ENCODE peak calls at places on chromosomes 16 and 17, in seven cellular contexts. B is stimulated activated CD8-positive, alpha-beta memory T cell treated with anti-CD3 and anti-CD28 coated beads, Interleukin-7, amount 100 ng/mL, for 24 hours; J is left cardiac atrium; N is GM20000; Q is lower lobe of right lung; V is GDM1; P is fibroblast of gingiva. T is an unnamed sample.

GRCh38 chr16:17939052-17939673 is 397.4 kb downstream of the NPIPA8 start:
- DNase-seq in V (no peak), P (no peak), N (peak; percentile 36), B (no peak), J (no peak), Q (no peak), T (no peak)

GRCh38 chr17:4241535-4241934 is 22.2 kb downstream of the ANKFY1 start:
- DNase-seq in V (no peak), B (no peak), Q (no peak), P (no peak), J (no peak), N (no peak), T (no peak)

GRCh38 chr16:67775273-67775672 is 31.1 kb downstream of the RANBP10 start:
- DNase-seq in P (no peak), N (no peak), V (no peak), Q (no peak), B (no peak), J (no peak), T (no peak)

GRCh38 chr16:30895592-30896202 is 717 bp upstream of the CTF1 start:
- DNase-seq in N (no peak), V (no peak), P (no peak), J (no peak), Q (no peak), B (no peak), T (no peak)

GRCh38 chr17:5237541-5238016 is 2.9 kb upstream of the SCIMP start:
- DNase-seq in J (peak; percentile 48), N (peak; percentile 57), Q (peak; percentile 72), V (peak; percentile 42), P (peak; percentile 39), B (peak; percentile 17), T (peak; percentile 41)

GRCh38 chr17:73481672-73482071 is 162.6 kb downstream of the SDK2 start:
- DNase-seq in P (no peak), Q (no peak), V (no peak), J (no peak), B (no peak), N (no peak), T (no peak)

GRCh38 chr16:84096447-84097005 is 20.2 kb downstream of the MBTPS1 start:
- DNase-seq in N (no peak), P (no peak), J (no peak), B (no peak), Q (no peak), V (no peak), T (no peak)

GRCh38 chr16:87836844-87837581 is 32.3 kb downstream of the SLC7A5 start:
- DNase-seq in N (no peak), J (peak; percentile 80), Q (no peak), P (no peak), B (no peak), V (no peak), T (peak; percentile 1)

GRCh38 chr16:53156516-53156915 is 101.7 kb downstream of the CHD9 start:
- DNase-seq in J (no peak), N (no peak), Q (no peak), V (no peak), P (no peak), B (no peak), T (no peak)

GRCh38 chr16:68395806-68396205 is 52.5 kb downstream of the SMPD3 start:
- DNase-seq in V (no peak), J (no peak), P (no peak), B (no peak), Q (peak; percentile 14), N (no peak), T (no peak)

GRCh38 chr16:75263963-75264445 is 12.6 kb upstream of the BCAR1 start:
- DNase-seq in N (no peak), B (no peak), Q (peak; percentile 45), V (no peak), J (peak; percentile 58), P (peak; percentile 87), T (no peak)

GRCh38 chr16:50955311-50955710 is 195.8 kb downstream of the SALL1 start:
- DNase-seq in Q (no peak), B (no peak), J (no peak), N (no peak), V (no peak), P (no peak), T (no peak)

GRCh38 chr16:1125471-1125870 is 27.4 kb upstream of the CACNA1H start:
- DNase-seq in Q (no peak), P (no peak), V (no peak), B (no peak), N (no peak), J (no peak), T (no peak)

GRCh38 chr17:75830168-75831031 is 13.8 kb downstream of the UNC13D start:
- DNase-seq in N (peak; percentile 65), P (no peak), Q (no peak), J (peak; percentile 39), V (no peak), B (no peak), T (no peak)

GRCh38 chr17:8692916-8693315 is 51.7 kb downstream of the CCDC42 start:
- DNase-seq in B (no peak), Q (no peak), N (no peak), V (no peak), P (no peak), J (no peak), T (no peak)

GRCh38 chr17:74332763-74333220 is 6.8 kb downstream of the KIF19 start:
- DNase-seq in V (no peak), P (no peak), Q (no peak), B (no peak), N (no peak), J (no peak), T (no peak)

GRCh38 chr17:74746922-74747321 is 1.5 kb upstream of the NHERF1 start:
- DNase-seq in B (no peak), N (no peak), Q (peak; percentile 44), P (no peak), J (no peak), V (peak; percentile 34), T (peak; percentile 78)

T was measured in Kasumi-1.